ENCODE peak calls at places on chromosomes 7 and 10, in seven cellular contexts. One of them, this sample, is unnamed.

GRCh38 chr7:64098-64521 is 128.3 kb upstream of the FAM20C start:
- DNase-seq in NCI-H748 treated with DMSO at 0.1 percent for 48 hours: no peak
- DNase-seq in NCI-H510A treated with DMSO at 0.1 percent for 48 hours: no peak
- DNase-seq in NCI-H1105 treated with DMSO at 0.1 percent for 48 hours: no peak
- DNase-seq in stimulated activated CD4-positive, alpha-beta T cell treated with anti-CD3 and anti-CD28 coated beads, Interleukin-4, amount 100 ng/mL, for 1 hour: no peak
- DNase-seq in small intestine: peak; percentile 33
- DNase-seq in A549: peak; percentile 18
- DNase-seq in this sample: peak; percentile 7

GRCh38 chr10:84613336-84614021 is 285.1 kb downstream of the CCSER2 start:
- DNase-seq in A549: peak; percentile 41
- DNase-seq in NCI-H510A treated with DMSO at 0.1 percent for 48 hours: peak; percentile 77
- DNase-seq in small intestine: peak; percentile 4
- DNase-seq in NCI-H1105 treated with DMSO at 0.1 percent for 48 hours: peak; percentile 23
- DNase-seq in NCI-H748 treated with DMSO at 0.1 percent for 48 hours: peak; percentile 38
- DNase-seq in stimulated activated CD4-positive, alpha-beta T cell treated with anti-CD3 and anti-CD28 coated beads, Interleukin-4, amount 100 ng/mL, for 1 hour: no peak
- DNase-seq in this sample: peak; percentile 24

GRCh38 chr10:113126506-113127192 is 176.6 kb downstream of the TCF7L2 start:
- DNase-seq in NCI-H748 treated with DMSO at 0.1 percent for 48 hours: peak; percentile 31
- DNase-seq in A549: peak; percentile 55
- DNase-seq in NCI-H510A treated with DMSO at 0.1 percent for 48 hours: peak; percentile 83
- DNase-seq in stimulated activated CD4-positive, alpha-beta T cell treated with anti-CD3 and anti-CD28 coated beads, Interleukin-4, amount 100 ng/mL, for 1 hour: peak; percentile 50
- DNase-seq in small intestine: peak; percentile 74
- DNase-seq in NCI-H1105 treated with DMSO at 0.1 percent for 48 hours: peak; percentile 41
- DNase-seq in this sample: peak; percentile 25

GRCh38 chr7:69656077-69656476 is 57.8 kb downstream of the AUTS2 start:
- DNase-seq in small intestine: no peak
- DNase-seq in A549: no peak
- DNase-seq in NCI-H748 treated with DMSO at 0.1 percent for 48 hours: no peak
- DNase-seq in stimulated activated CD4-positive, alpha-beta T cell treated with anti-CD3 and anti-CD28 coated beads, Interleukin-4, amount 100 ng/mL, for 1 hour: no peak
- DNase-seq in NCI-H510A treated with DMSO at 0.1 percent for 48 hours: no peak
- DNase-seq in NCI-H1105 treated with DMSO at 0.1 percent for 48 hours: no peak
- DNase-seq in this sample: no peak

GRCh38 chr10:71725998-71726672 is 6.6 kb upstream of the C10orf105 start:
- DNase-seq in stimulated activated CD4-positive, alpha-beta T cell treated with anti-CD3 and anti-CD28 coated beads, Interleukin-4, amount 100 ng/mL, for 1 hour: peak; percentile 72
- DNase-seq in NCI-H748 treated with DMSO at 0.1 percent for 48 hours: no peak
- DNase-seq in NCI-H1105 treated with DMSO at 0.1 percent for 48 hours: no peak
- DNase-seq in NCI-H510A treated with DMSO at 0.1 percent for 48 hours: no peak
- DNase-seq in small intestine: peak; percentile 31
- DNase-seq in A549: peak; percentile 67
- DNase-seq in this sample: no peak

GRCh38 chr7:4730276-4730675 is 45.1 kb upstream of the AP5Z1 start:
- DNase-seq in NCI-H748 treated with DMSO at 0.1 percent for 48 hours: no peak
- DNase-seq in NCI-H1105 treated with DMSO at 0.1 percent for 48 hours: no peak
- DNase-seq in small intestine: no peak
- DNase-seq in NCI-H510A treated with DMSO at 0.1 percent for 48 hours: no peak
- DNase-seq in stimulated activated CD4-positive, alpha-beta T cell treated with anti-CD3 and anti-CD28 coated beads, Interleukin-4, amount 100 ng/mL, for 1 hour: no peak
- DNase-seq in A549: no peak
- DNase-seq in this sample: no peak

GRCh38 chr10:44865289-44865671 is 45.9 kb upstream of the TMEM72 start:
- DNase-seq in NCI-H510A treated with DMSO at 0.1 percent for 48 hours: no peak
- DNase-seq in small intestine: no peak
- DNase-seq in NCI-H748 treated with DMSO at 0.1 percent for 48 hours: no peak
- DNase-seq in stimulated activated CD4-positive, alpha-beta T cell treated with anti-CD3 and anti-CD28 coated beads, Interleukin-4, amount 100 ng/mL, for 1 hour: no peak
- DNase-seq in NCI-H1105 treated with DMSO at 0.1 percent for 48 hours: no peak
- DNase-seq in A549: peak; percentile 11
- DNase-seq in this sample: no peak

GRCh38 chr7:84110400-84110799 is 84.2 kb downstream of the SEMA3A start:
- DNase-seq in NCI-H510A treated with DMSO at 0.1 percent for 48 hours: no peak
- DNase-seq in A549: no peak
- DNase-seq in NCI-H1105 treated with DMSO at 0.1 percent for 48 hours: no peak
- DNase-seq in stimulated activated CD4-positive, alpha-beta T cell treated with anti-CD3 and anti-CD28 coated beads, Interleukin-4, amount 100 ng/mL, for 1 hour: no peak
- DNase-seq in small intestine: no peak
- DNase-seq in NCI-H748 treated with DMSO at 0.1 percent for 48 hours: no peak
- DNase-seq in this sample: no peak

GRCh38 chr7:32532086-32532485 is 36.8 kb downstream of the AVL9 start:
- DNase-seq in stimulated activated CD4-positive, alpha-beta T cell treated with anti-CD3 and anti-CD28 coated beads, Interleukin-4, amount 100 ng/mL, for 1 hour: no peak
- DNase-seq in NCI-H748 treated with DMSO at 0.1 percent for 48 hours: no peak
- DNase-seq in NCI-H1105 treated with DMSO at 0.1 percent for 48 hours: no peak
- DNase-seq in A549: no peak
- DNase-seq in small intestine: no peak
- DNase-seq in NCI-H510A treated with DMSO at 0.1 percent for 48 hours: no peak
- DNase-seq in this sample: no peak

GRCh38 chr7:555551-556160 is 36.0 kb upstream of the PDGFA start:
- DNase-seq in NCI-H748 treated with DMSO at 0.1 percent for 48 hours: no peak
- DNase-seq in small intestine: no peak
- DNase-seq in NCI-H1105 treated with DMSO at 0.1 percent for 48 hours: no peak
- DNase-seq in stimulated activated CD4-positive, alpha-beta T cell treated with anti-CD3 and anti-CD28 coated beads, Interleukin-4, amount 100 ng/mL, for 1 hour: no peak
- DNase-seq in NCI-H510A treated with DMSO at 0.1 percent for 48 hours: no peak
- DNase-seq in A549: no peak
- DNase-seq in this sample: no peak

GRCh38 chr7:101018271-101019167 is 1.4 kb upstream of the MUC17 start:
- DNase-seq in NCI-H748 treated with DMSO at 0.1 percent for 48 hours: no peak
- DNase-seq in A549: no peak
- DNase-seq in NCI-H510A treated with DMSO at 0.1 percent for 48 hours: no peak
- DNase-seq in small intestine: peak; percentile 21
- DNase-seq in stimulated activated CD4-positive, alpha-beta T cell treated with anti-CD3 and anti-CD28 coated beads, Interleukin-4, amount 100 ng/mL, for 1 hour: no peak
- DNase-seq in NCI-H1105 treated with DMSO at 0.1 percent for 48 hours: no peak
- DNase-seq in this sample: no peak

GRCh38 chr10:3902809-3903410 is 117.9 kb upstream of the KLF6 start:
- DNase-seq in stimulated activated CD4-positive, alpha-beta T cell treated with anti-CD3 and anti-CD28 coated beads, Interleukin-4, amount 100 ng/mL, for 1 hour: no peak
- DNase-seq in small intestine: no peak
- DNase-seq in NCI-H1105 treated with DMSO at 0.1 percent for 48 hours: no peak
- DNase-seq in NCI-H748 treated with DMSO at 0.1 percent for 48 hours: no peak
- DNase-seq in NCI-H510A treated with DMSO at 0.1 percent for 48 hours: no peak
- DNase-seq in A549: no peak
- DNase-seq in this sample: no peak

GRCh38 chr10:122878799-122879338 is 512 bp downstream of the FAM24B start:
- DNase-seq in NCI-H1105 treated with DMSO at 0.1 percent for 48 hours: peak; percentile 49
- DNase-seq in small intestine: peak; percentile 30
- DNase-seq in stimulated activated CD4-positive, alpha-beta T cell treated with anti-CD3 and anti-CD28 coated beads, Interleukin-4, amount 100 ng/mL, for 1 hour: no peak
- DNase-seq in A549: peak; percentile 28
- DNase-seq in NCI-H510A treated with DMSO at 0.1 percent for 48 hours: peak; percentile 66
- DNase-seq in NCI-H748 treated with DMSO at 0.1 percent for 48 hours: no peak
- DNase-seq in this sample: no peak

This sample was measured in Panc1.